ENCODE peak calls at places on chromosomes 5 and 9, in six cellular contexts. One of them, this sample, is unnamed.
A peak's percentile ranks its signal among the peaks of the same experiment; 100 is the strongest.

GRCh38 chr5:35640623-35641022 is 23.0 kb downstream of the SPEF2 start:
- DNase-seq in stomach: no peak
- DNase-seq in left ventricle myocardium inferior: no peak
- DNase-seq in K562: no peak
- DNase-seq in foreskin keratinocyte: no peak
- DNase-seq in dorsolateral prefrontal cortex: no peak
- DNase-seq in this sample: no peak

GRCh38 chr5:142363619-142363963 is 38.8 kb upstream of the SPRY4 start:
- DNase-seq in stomach: no peak
- DNase-seq in left ventricle myocardium inferior: no peak
- DNase-seq in K562: no peak
- DNase-seq in foreskin keratinocyte: no peak
- DNase-seq in dorsolateral prefrontal cortex: no peak
- DNase-seq in this sample: no peak

GRCh38 chr5:171954721-171955120 is 51.7 kb downstream of the FBXW11 start:
- DNase-seq in stomach: no peak
- DNase-seq in left ventricle myocardium inferior: no peak
- DNase-seq in K562: no peak
- DNase-seq in foreskin keratinocyte: peak; percentile 54
- DNase-seq in dorsolateral prefrontal cortex: no peak
- DNase-seq in this sample: no peak

GRCh38 chr9:75229605-75230332 is 141.5 kb downstream of the OSTF1 start:
- DNase-seq in stomach: peak; percentile 88
- DNase-seq in left ventricle myocardium inferior: no peak
- DNase-seq in K562: no peak
- DNase-seq in foreskin keratinocyte: peak; percentile 68
- DNase-seq in dorsolateral prefrontal cortex: no peak
- DNase-seq in this sample: no peak

GRCh38 chr9:68669189-68669588 is 35.9 kb upstream of the PIP5K1B start:
- DNase-seq in stomach: no peak
- DNase-seq in left ventricle myocardium inferior: no peak
- DNase-seq in K562: no peak
- DNase-seq in foreskin keratinocyte: no peak
- DNase-seq in dorsolateral prefrontal cortex: no peak
- DNase-seq in this sample: no peak

GRCh38 chr9:101727621-101728524 is 10.6 kb downstream of the GRIN3A start:
- DNase-seq in stomach: no peak
- DNase-seq in left ventricle myocardium inferior: no peak
- DNase-seq in K562: peak; percentile 22
- DNase-seq in foreskin keratinocyte: no peak
- DNase-seq in dorsolateral prefrontal cortex: no peak
- DNase-seq in this sample: no peak

GRCh38 chr9:115938479-115938878 is 215.1 kb upstream of the PAPPA start:
- DNase-seq in stomach: no peak
- DNase-seq in left ventricle myocardium inferior: no peak
- DNase-seq in K562: no peak
- DNase-seq in foreskin keratinocyte: no peak
- DNase-seq in dorsolateral prefrontal cortex: no peak
- DNase-seq in this sample: no peak

GRCh38 chr9:21450733-21451394 is 10.6 kb downstream of the IFNA1 start:
- DNase-seq in stomach: no peak
- DNase-seq in left ventricle myocardium inferior: no peak
- DNase-seq in K562: no peak
- DNase-seq in foreskin keratinocyte: no peak
- DNase-seq in dorsolateral prefrontal cortex: no peak
- DNase-seq in this sample: no peak

GRCh38 chr9:86099695-86100364 is 472 bp upstream of the GOLM1 start:
- DNase-seq in stomach: peak; percentile 43
- DNase-seq in left ventricle myocardium inferior: peak; percentile 32
- DNase-seq in K562: no peak
- DNase-seq in foreskin keratinocyte: no peak
- DNase-seq in dorsolateral prefrontal cortex: no peak
- DNase-seq in this sample: peak; percentile 21

GRCh38 chr5:55030220-55030619 is 6.2 kb downstream of the GZMK start:
- DNase-seq in stomach: no peak
- DNase-seq in left ventricle myocardium inferior: no peak
- DNase-seq in K562: no peak
- DNase-seq in foreskin keratinocyte: no peak
- DNase-seq in dorsolateral prefrontal cortex: no peak
- DNase-seq in this sample: no peak

GRCh38 chr9:128214571-128215490 is 11.7 kb downstream of the DNM1 start:
- DNase-seq in stomach: no peak
- DNase-seq in left ventricle myocardium inferior: no peak
- DNase-seq in K562: no peak
- DNase-seq in foreskin keratinocyte: no peak
- DNase-seq in dorsolateral prefrontal cortex: peak; percentile 72
- DNase-seq in this sample: no peak

GRCh38 chr9:85741112-85741874 is 461 bp downstream of the AGTPBP1 start:
- DNase-seq in stomach: peak; percentile 36
- DNase-seq in left ventricle myocardium inferior: no peak
- DNase-seq in K562: peak; percentile 15
- DNase-seq in foreskin keratinocyte: peak; percentile 19
- DNase-seq in dorsolateral prefrontal cortex: peak; percentile 35
- DNase-seq in this sample: no peak

GRCh38 chr5:160937570-160937969 is 85.6 kb upstream of the ATP10B start:
- DNase-seq in stomach: peak; percentile 45
- DNase-seq in left ventricle myocardium inferior: no peak
- DNase-seq in K562: no peak
- DNase-seq in foreskin keratinocyte: no peak
- DNase-seq in dorsolateral prefrontal cortex: no peak
- DNase-seq in this sample: no peak

GRCh38 chr9:134728801-134729495 is 87.3 kb downstream of the COL5A1 start:
- DNase-seq in stomach: no peak
- DNase-seq in left ventricle myocardium inferior: no peak
- DNase-seq in K562: no peak
- DNase-seq in foreskin keratinocyte: no peak
- DNase-seq in dorsolateral prefrontal cortex: no peak
- DNase-seq in this sample: no peak

GRCh38 chr5:111929892-111930291 is 172.9 kb upstream of the NREP start:
- DNase-seq in stomach: no peak
- DNase-seq in left ventricle myocardium inferior: no peak
- DNase-seq in K562: no peak
- DNase-seq in foreskin keratinocyte: peak; percentile 90
- DNase-seq in dorsolateral prefrontal cortex: no peak
- DNase-seq in this sample: no peak

GRCh38 chr5:96297867-96298266 is 135.2 kb downstream of the PCSK1 start:
- DNase-seq in stomach: no peak
- DNase-seq in left ventricle myocardium inferior: no peak
- DNase-seq in K562: no peak
- DNase-seq in foreskin keratinocyte: peak; percentile 4
- DNase-seq in dorsolateral prefrontal cortex: no peak
- DNase-seq in this sample: no peak

GRCh38 chr5:116275282-116275681 is 190.5 kb downstream of the COMMD10 start:
- DNase-seq in stomach: no peak
- DNase-seq in left ventricle myocardium inferior: no peak
- DNase-seq in K562: no peak
- DNase-seq in foreskin keratinocyte: no peak
- DNase-seq in dorsolateral prefrontal cortex: no peak
- DNase-seq in this sample: no peak

GRCh38 chr5:37737326-37738056 is 102.3 kb downstream of the GDNF start:
- DNase-seq in stomach: no peak
- DNase-seq in left ventricle myocardium inferior: no peak
- DNase-seq in K562: no peak
- DNase-seq in foreskin keratinocyte: no peak
- DNase-seq in dorsolateral prefrontal cortex: no peak
- DNase-seq in this sample: no peak

GRCh38 chr5:57896596-57896995 is 414.0 kb upstream of the ACTBL2 start:
- DNase-seq in stomach: no peak
- DNase-seq in left ventricle myocardium inferior: no peak
- DNase-seq in K562: no peak
- DNase-seq in foreskin keratinocyte: no peak
- DNase-seq in dorsolateral prefrontal cortex: no peak
- DNase-seq in this sample: no peak

GRCh38 chr9:131081868-131082267 is 14.5 kb upstream of the AIF1L start:
- DNase-seq in stomach: no peak
- DNase-seq in left ventricle myocardium inferior: no peak
- DNase-seq in K562: peak; percentile 67
- DNase-seq in foreskin keratinocyte: no peak
- DNase-seq in dorsolateral prefrontal cortex: no peak
- DNase-seq in this sample: no peak

DNA sequence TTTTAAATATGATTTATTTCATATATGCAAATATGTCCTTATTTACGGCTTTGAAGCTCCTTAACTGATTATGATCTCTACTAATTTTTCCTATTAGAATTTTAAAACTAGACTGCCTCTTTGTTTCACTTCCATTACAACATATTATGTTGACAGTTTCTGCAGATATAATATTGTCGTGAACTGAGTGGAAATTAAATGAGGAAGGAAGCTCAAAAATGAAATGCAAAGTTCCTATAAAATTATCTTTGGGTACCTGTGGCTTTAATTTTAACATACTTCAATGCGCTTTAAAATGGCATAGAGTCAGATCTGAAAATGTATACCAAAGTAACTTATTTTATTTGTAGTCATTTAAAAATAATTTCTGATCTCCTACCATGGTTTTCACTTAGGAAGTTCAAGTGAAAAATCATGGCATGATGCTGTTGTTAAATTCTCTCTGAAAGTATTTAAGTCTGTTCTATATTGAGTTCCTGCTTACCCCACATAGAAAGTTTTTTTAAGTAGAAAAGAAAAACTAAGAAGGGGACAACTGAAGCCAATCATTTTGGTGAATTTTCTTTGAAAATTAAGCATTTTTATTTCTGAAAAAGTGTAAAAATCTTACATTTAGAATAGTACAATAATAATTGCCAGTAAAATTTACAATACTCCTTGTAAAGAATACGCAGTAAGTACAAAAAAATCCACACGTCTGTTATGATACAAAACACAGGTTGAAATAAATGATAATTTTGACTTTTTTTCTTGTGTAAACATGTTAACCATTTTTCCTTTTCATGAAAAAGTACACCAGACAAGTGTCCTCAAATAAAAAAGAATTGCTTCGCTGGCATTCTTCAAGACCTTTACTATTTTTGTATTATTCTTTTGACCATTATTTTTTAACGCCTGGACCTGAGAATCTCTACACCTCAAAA is 2.6 kb downstream of the FOXD1 start:
- DNase-seq in stomach: no peak
- DNase-seq in left ventricle myocardium inferior: no peak
- DNase-seq in K562: no peak
- DNase-seq in foreskin keratinocyte: no peak
- DNase-seq in dorsolateral prefrontal cortex: no peak
- DNase-seq in this sample: no peak
- H3K27ac ChIP-seq in stomach: no peak overlapping the region
- H3K27ac ChIP-seq in left ventricle myocardium inferior: no peak overlapping the region
- H3K27ac ChIP-seq in K562: no peak overlapping the region
- H3K27ac ChIP-seq in foreskin keratinocyte: peak overlapping the region; percentile 51
- H3K27ac ChIP-seq in dorsolateral prefrontal cortex: no peak overlapping the region
- H3K27ac ChIP-seq in this sample: no peak overlapping the region

DNA sequence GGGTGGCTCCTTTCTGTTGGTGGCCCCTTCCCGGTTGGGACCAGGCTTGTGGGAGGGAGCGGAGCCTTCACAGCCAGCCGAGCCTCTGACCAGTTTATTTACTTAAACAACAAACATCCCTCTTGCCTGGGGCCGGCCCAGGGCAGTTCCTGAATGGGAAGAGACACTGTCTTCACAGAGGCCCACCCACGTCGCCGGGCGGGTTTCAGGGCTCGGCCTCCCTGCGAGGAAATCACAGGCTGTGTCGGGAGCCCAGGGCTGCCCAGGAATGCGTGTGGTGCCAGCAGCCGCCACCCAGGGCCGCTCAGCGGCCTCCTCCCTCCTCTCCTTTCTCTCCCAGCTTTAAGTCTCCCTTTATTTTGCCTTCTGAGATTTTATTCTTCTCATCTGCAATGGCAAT is 132.5 kb downstream of the HSD17B3 start:
- DNase-seq in stomach: peak; percentile 64
- DNase-seq in left ventricle myocardium inferior: no peak
- DNase-seq in K562: no peak
- DNase-seq in foreskin keratinocyte: no peak
- DNase-seq in dorsolateral prefrontal cortex: no peak
- DNase-seq in this sample: no peak
- H3K27ac ChIP-seq in stomach: peak overlapping the region; percentile 74
- H3K27ac ChIP-seq in left ventricle myocardium inferior: no peak overlapping the region
- H3K27ac ChIP-seq in K562: no peak overlapping the region
- H3K27ac ChIP-seq in foreskin keratinocyte: no peak overlapping the region
- H3K27ac ChIP-seq in dorsolateral prefrontal cortex: peak overlapping the region; percentile 12
- H3K27ac ChIP-seq in this sample: no peak overlapping the region

GRCh38 chr9:70479880-70480291 is 65.4 kb upstream of the KLF9 start:
- DNase-seq in stomach: peak; percentile 34
- DNase-seq in left ventricle myocardium inferior: no peak
- DNase-seq in K562: no peak
- DNase-seq in foreskin keratinocyte: no peak
- DNase-seq in dorsolateral prefrontal cortex: no peak
- DNase-seq in this sample: no peak

GRCh38 chr9:70480405-70480980 is 66.0 kb upstream of the KLF9 start:
- DNase-seq in stomach: peak; percentile 87
- DNase-seq in left ventricle myocardium inferior: peak; percentile 88
- DNase-seq in K562: no peak
- DNase-seq in foreskin keratinocyte: no peak
- DNase-seq in dorsolateral prefrontal cortex: peak; percentile 86
- DNase-seq in this sample: peak; percentile 67

GRCh38 chr9:70478963-70479641 is 64.6 kb upstream of the KLF9 start:
- DNase-seq in stomach: peak; percentile 75
- DNase-seq in left ventricle myocardium inferior: no peak
- DNase-seq in K562: no peak
- DNase-seq in foreskin keratinocyte: no peak
- DNase-seq in dorsolateral prefrontal cortex: no peak
- DNase-seq in this sample: no peak

GRCh38 chr9:70484232-70485130 is 70.0 kb upstream of the KLF9 start:
- DNase-seq in stomach: peak; percentile 46
- DNase-seq in left ventricle myocardium inferior: no peak
- DNase-seq in K562: peak; percentile 80
- DNase-seq in foreskin keratinocyte: peak; percentile 64
- DNase-seq in dorsolateral prefrontal cortex: no peak
- DNase-seq in this sample: no peak

DNA sequence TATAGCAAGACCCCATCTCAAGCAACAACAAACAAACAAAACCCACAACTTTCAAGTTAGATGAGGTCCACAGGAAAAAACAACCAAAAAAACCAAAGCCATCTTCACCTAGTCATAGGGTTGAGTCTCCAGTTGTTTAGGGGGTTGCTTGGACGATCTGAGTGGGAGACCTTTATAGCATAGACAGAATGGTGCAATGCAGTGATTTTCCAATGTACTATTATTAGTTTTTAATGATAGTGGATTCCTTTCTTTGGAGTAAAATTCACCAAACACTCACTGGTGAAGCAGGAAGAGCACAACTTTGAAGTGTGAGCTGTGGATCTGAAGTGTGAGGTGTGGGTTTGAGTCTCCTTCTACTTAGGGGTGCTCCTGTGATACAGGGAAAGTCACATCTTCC is 67.0 kb upstream of the KLF9 start:
- DNase-seq in stomach: no peak
- DNase-seq in left ventricle myocardium inferior: no peak
- DNase-seq in K562: no peak
- DNase-seq in foreskin keratinocyte: no peak
- DNase-seq in dorsolateral prefrontal cortex: no peak
- DNase-seq in this sample: no peak
- H3K27ac ChIP-seq in stomach: peak overlapping the region; percentile 97
- H3K27ac ChIP-seq in left ventricle myocardium inferior: peak overlapping the region; percentile 97
- H3K27ac ChIP-seq in K562: no peak overlapping the region
- H3K27ac ChIP-seq in foreskin keratinocyte: no peak overlapping the region
- H3K27ac ChIP-seq in dorsolateral prefrontal cortex: peak overlapping the region; percentile 97
- H3K27ac ChIP-seq in this sample: peak overlapping the region; percentile 98

GRCh38 chr9:126925876-126926275 is 11.3 kb downstream of the RALGPS1 start:
- DNase-seq in stomach: no peak
- DNase-seq in left ventricle myocardium inferior: no peak
- DNase-seq in K562: no peak
- DNase-seq in foreskin keratinocyte: no peak
- DNase-seq in dorsolateral prefrontal cortex: no peak
- DNase-seq in this sample: no peak

GRCh38 chr9:126932871-126933321 is 18.3 kb downstream of the RALGPS1 start:
- DNase-seq in stomach: no peak
- DNase-seq in left ventricle myocardium inferior: no peak
- DNase-seq in K562: no peak
- DNase-seq in foreskin keratinocyte: no peak
- DNase-seq in dorsolateral prefrontal cortex: no peak
- DNase-seq in this sample: no peak

GRCh38 chr9:126927419-126927818 is 12.8 kb downstream of the RALGPS1 start:
- DNase-seq in stomach: no peak
- DNase-seq in left ventricle myocardium inferior: no peak
- DNase-seq in K562: no peak
- DNase-seq in foreskin keratinocyte: no peak
- DNase-seq in dorsolateral prefrontal cortex: no peak
- DNase-seq in this sample: no peak
- H3K27ac ChIP-seq in stomach: no peak overlapping the region
- H3K27ac ChIP-seq in left ventricle myocardium inferior: no peak overlapping the region
- H3K27ac ChIP-seq in K562: no peak overlapping the region
- H3K27ac ChIP-seq in foreskin keratinocyte: no peak overlapping the region
- H3K27ac ChIP-seq in dorsolateral prefrontal cortex: no peak overlapping the region
- H3K27ac ChIP-seq in this sample: no peak overlapping the region